ENCODE peak calls at places on chromosomes 6 and 20, in four cellular contexts. One of them, this sample, is unnamed.

GRCh38 chr6:145332001-145332400 is 403.3 kb downstream of the EPM2A start:
- DNase-seq in OCI-LY7: no peak
- DNase-seq in kidney: no peak
- DNase-seq in PC-9: peak; percentile 37
- DNase-seq in this sample: no peak

GRCh38 chr20:53463101-53463972 is 130.3 kb downstream of the ZNF217 start:
- DNase-seq in PC-9: no peak
- DNase-seq in OCI-LY7: no peak
- DNase-seq in kidney: no peak
- DNase-seq in this sample: no peak

GRCh38 chr6:3768502-3768901 is 17.0 kb upstream of the PXDC1 start:
- DNase-seq in kidney: no peak
- DNase-seq in OCI-LY7: no peak
- DNase-seq in PC-9: no peak
- DNase-seq in this sample: no peak

GRCh38 chr20:47574616-47575401 is 73.1 kb downstream of the NCOA3 start:
- DNase-seq in OCI-LY7: peak; percentile 83
- DNase-seq in kidney: no peak
- DNase-seq in PC-9: no peak
- DNase-seq in this sample: no peak

GRCh38 chr20:20360464-20360863 is 7.4 kb upstream of the INSM1 start:
- DNase-seq in kidney: no peak
- DNase-seq in OCI-LY7: peak; percentile 39
- DNase-seq in PC-9: peak; percentile 21
- DNase-seq in this sample: no peak

GRCh38 chr6:30787954-30788353 is 43.6 kb upstream of the IER3 start:
- DNase-seq in OCI-LY7: no peak
- DNase-seq in PC-9: no peak
- DNase-seq in kidney: no peak
- DNase-seq in this sample: no peak

GRCh38 chr6:138662474-138662873 is 111.1 kb upstream of the CCDC28A start:
- DNase-seq in PC-9: peak; percentile 7
- DNase-seq in kidney: no peak
- DNase-seq in OCI-LY7: no peak
- DNase-seq in this sample: no peak

GRCh38 chr6:1312444-1313363 is 806 bp downstream of the FOXQ1 start:
- DNase-seq in OCI-LY7: no peak
- DNase-seq in kidney: peak; percentile 76
- DNase-seq in PC-9: peak; percentile 45
- DNase-seq in this sample: no peak

GRCh38 chr6:103797738-103798137 is 1062.0 kb downstream of the HACE1 start:
- DNase-seq in PC-9: no peak
- DNase-seq in kidney: no peak
- DNase-seq in OCI-LY7: peak; percentile 2
- DNase-seq in this sample: no peak

GRCh38 chr20:51386586-51386985 is 155.9 kb downstream of the NFATC2 start:
- DNase-seq in OCI-LY7: peak; percentile 53
- DNase-seq in kidney: no peak
- DNase-seq in PC-9: no peak
- DNase-seq in this sample: no peak

GRCh38 chr6:137414599-137414998 is 79.6 kb downstream of the OLIG3 start:
- DNase-seq in kidney: no peak
- DNase-seq in PC-9: no peak
- DNase-seq in OCI-LY7: no peak
- DNase-seq in this sample: no peak

GRCh38 chr6:21496749-21497148 is 96.8 kb upstream of the SOX4 start:
- DNase-seq in OCI-LY7: no peak
- DNase-seq in kidney: no peak
- DNase-seq in PC-9: no peak
- DNase-seq in this sample: no peak

GRCh38 chr6:153047386-153047785 is 44.9 kb upstream of the MTRF1L start:
- DNase-seq in OCI-LY7: no peak
- DNase-seq in kidney: no peak
- DNase-seq in PC-9: no peak
- DNase-seq in this sample: no peak

GRCh38 chr6:116369540-116370327 is 1.0 kb upstream of the DSE start:
- DNase-seq in PC-9: peak; percentile 11
- DNase-seq in kidney: no peak
- DNase-seq in OCI-LY7: peak; percentile 31
- DNase-seq in this sample: no peak

GRCh38 chr6:136728976-136729515 is 63.2 kb downstream of the MAP3K5 start:
- DNase-seq in PC-9: no peak
- DNase-seq in kidney: no peak
- DNase-seq in OCI-LY7: no peak
- DNase-seq in this sample: no peak

GRCh38 chr6:112086744-112087135 is 542 bp downstream of the TUBE1 start:
- DNase-seq in kidney: no peak
- DNase-seq in OCI-LY7: peak; percentile 50
- DNase-seq in PC-9: no peak
- DNase-seq in this sample: no peak

GRCh38 chr6:93238632-93239031 is 180.7 kb downstream of the EPHA7 start:
- DNase-seq in PC-9: no peak
- DNase-seq in kidney: no peak
- DNase-seq in OCI-LY7: no peak
- DNase-seq in this sample: no peak

GRCh38 chr6:167644404-167645132 is 182.1 kb upstream of the AFDN start:
- DNase-seq in PC-9: no peak
- DNase-seq in kidney: no peak
- DNase-seq in OCI-LY7: no peak
- DNase-seq in this sample: no peak
- H3K9me3 ChIP-seq in PC-9: no peaks in the 10 kb centered on the region
- H3K9me3 ChIP-seq in kidney: no peaks in the 10 kb centered on the region
- H3K9me3 ChIP-seq in OCI-LY7: no peaks in the 10 kb centered on the region
- H3K9me3 ChIP-seq in this sample: no peaks in the 10 kb centered on the region

GRCh38 chr20:29742699-29743100 is 1514.8 kb upstream of the DEFB115 start:
- DNase-seq in OCI-LY7: no peak
- DNase-seq in PC-9: no peak
- DNase-seq in kidney: peak; percentile 71
- DNase-seq in this sample: no peak

GRCh38 chr20:29744071-29744470 is 1513.4 kb upstream of the DEFB115 start:
- DNase-seq in PC-9: no peak
- DNase-seq in kidney: peak; percentile 43
- DNase-seq in OCI-LY7: no peak
- DNase-seq in this sample: no peak

GRCh38 chr20:29741894-29742698 is 1515.4 kb upstream of the DEFB115 start:
- DNase-seq in OCI-LY7: no peak
- DNase-seq in PC-9: no peak
- DNase-seq in kidney: peak; percentile 52
- DNase-seq in this sample: peak; percentile 7

GRCh38 chr20:29741594-29741893 is 1515.9 kb upstream of the DEFB115 start:
- DNase-seq in OCI-LY7: no peak
- DNase-seq in kidney: peak; percentile 63
- DNase-seq in PC-9: no peak
- DNase-seq in this sample: no peak

GRCh38 chr20:29743101-29743931 is 1514.1 kb upstream of the DEFB115 start:
- DNase-seq in PC-9: no peak
- DNase-seq in OCI-LY7: no peak
- DNase-seq in kidney: peak; percentile 70
- DNase-seq in this sample: no peak
- H3K9me3 ChIP-seq in PC-9: no peaks in the 10 kb centered on the region
- H3K9me3 ChIP-seq in OCI-LY7: no peaks in the 10 kb centered on the region
- H3K9me3 ChIP-seq in kidney: no peaks in the 10 kb centered on the region
- H3K9me3 ChIP-seq in this sample: no peaks in the 10 kb centered on the region

DNA sequence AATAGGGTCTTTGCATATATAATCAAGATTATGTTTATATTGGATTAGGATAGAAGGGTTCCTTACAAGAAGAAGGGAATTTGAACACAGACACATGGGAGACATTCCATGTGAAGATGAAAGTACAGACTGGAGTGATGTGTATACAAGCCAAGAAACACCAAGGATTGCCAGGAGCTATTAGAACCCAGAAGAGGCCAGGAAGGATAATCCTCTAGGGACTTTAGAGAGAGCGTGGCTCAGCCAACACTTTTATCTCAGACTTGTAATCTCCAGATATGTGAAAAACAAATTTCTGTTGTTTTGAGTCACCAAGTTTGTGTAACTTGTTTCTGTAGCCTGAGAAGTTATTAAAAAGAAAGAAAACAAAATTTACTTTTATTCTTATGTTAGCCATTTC is 1173.9 kb upstream of the CITED2 start:
- DNase-seq in PC-9: no peak
- DNase-seq in kidney: no peak
- DNase-seq in OCI-LY7: no peak
- DNase-seq in this sample: no peak
- H3K9me3 ChIP-seq in PC-9: peaks cover 3% of the 10 kb centered on the region
- H3K9me3 ChIP-seq in kidney: no peaks in the 10 kb centered on the region
- H3K9me3 ChIP-seq in OCI-LY7: no peaks in the 10 kb centered on the region
- H3K9me3 ChIP-seq in this sample: no peaks in the 10 kb centered on the region

GRCh38 chr20:15865553-15865952 is 707.7 kb downstream of the KIF16B start:
- DNase-seq in OCI-LY7: no peak
- DNase-seq in PC-9: no peak
- DNase-seq in kidney: no peak
- DNase-seq in this sample: no peak
- H3K9me3 ChIP-seq in OCI-LY7: no peaks in the 10 kb centered on the region
- H3K9me3 ChIP-seq in PC-9: peaks cover 2% of the 10 kb centered on the region
- H3K9me3 ChIP-seq in kidney: no peaks in the 10 kb centered on the region
- H3K9me3 ChIP-seq in this sample: no peaks in the 10 kb centered on the region

GRCh38 chr6:88662163-88662580 is 301.2 kb downstream of the RNGTT start:
- DNase-seq in PC-9: no peak
- DNase-seq in OCI-LY7: no peak
- DNase-seq in kidney: no peak
- DNase-seq in this sample: no peak

GRCh38 chr6:88662653-88663174 is 300.7 kb downstream of the RNGTT start:
- DNase-seq in kidney: no peak
- DNase-seq in OCI-LY7: no peak
- DNase-seq in PC-9: no peak
- DNase-seq in this sample: no peak

GRCh38 chr6:88666906-88667305 is 296.5 kb downstream of the RNGTT start:
- DNase-seq in PC-9: no peak
- DNase-seq in OCI-LY7: no peak
- DNase-seq in kidney: no peak
- DNase-seq in this sample: no peak

GRCh38 chr6:88663801-88664200 is 299.6 kb downstream of the RNGTT start:
- DNase-seq in PC-9: no peak
- DNase-seq in kidney: no peak
- DNase-seq in OCI-LY7: no peak
- DNase-seq in this sample: no peak

DNA sequence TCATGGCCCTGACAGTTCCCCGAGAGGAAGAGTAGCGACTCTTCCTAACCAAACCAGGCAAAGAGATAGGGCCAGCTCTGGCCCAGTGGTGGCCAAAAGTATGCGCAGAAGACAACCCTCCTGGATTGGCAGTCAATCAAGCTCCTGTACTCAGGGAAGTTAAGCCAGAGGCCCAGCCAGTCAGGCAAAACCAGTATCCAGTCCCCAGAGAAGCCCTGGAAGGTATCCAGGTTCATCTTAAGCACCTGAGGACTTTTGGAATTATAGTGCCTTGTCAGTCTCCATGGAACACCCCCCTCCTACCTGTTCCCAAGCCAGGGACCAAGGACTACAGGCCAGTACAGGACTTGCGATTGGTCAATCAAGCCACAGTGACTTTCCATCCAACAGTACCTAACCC is 298.3 kb downstream of the RNGTT start:
- DNase-seq in OCI-LY7: no peak
- DNase-seq in kidney: no peak
- DNase-seq in PC-9: no peak
- DNase-seq in this sample: no peak
- H3K9me3 ChIP-seq in OCI-LY7: peaks cover 26% of the 10 kb centered on the region
- H3K9me3 ChIP-seq in kidney: peaks cover 18% of the 10 kb centered on the region
- H3K9me3 ChIP-seq in PC-9: no peaks in the 10 kb centered on the region
- H3K9me3 ChIP-seq in this sample: peaks cover 6% of the 10 kb centered on the region

GRCh38 chr20:40049838-40050237 is 639.2 kb downstream of the MAFB start:
- DNase-seq in kidney: no peak
- DNase-seq in OCI-LY7: no peak
- DNase-seq in PC-9: no peak
- DNase-seq in this sample: no peak
- H3K9me3 ChIP-seq in kidney: no peaks in the 10 kb centered on the region
- H3K9me3 ChIP-seq in OCI-LY7: no peaks in the 10 kb centered on the region
- H3K9me3 ChIP-seq in PC-9: no peaks in the 10 kb centered on the region
- H3K9me3 ChIP-seq in this sample: no peaks in the 10 kb centered on the region

GRCh38 chr6:106807946-106808611 is 166.4 kb downstream of the CD24 start:
- DNase-seq in PC-9: no peak
- DNase-seq in OCI-LY7: peak; percentile 34
- DNase-seq in kidney: no peak
- DNase-seq in this sample: no peak
- H3K9me3 ChIP-seq in PC-9: peaks cover 24% of the 10 kb centered on the region
- H3K9me3 ChIP-seq in OCI-LY7: peaks cover 48% of the 10 kb centered on the region
- H3K9me3 ChIP-seq in kidney: peaks cover 43% of the 10 kb centered on the region
- H3K9me3 ChIP-seq in this sample: peaks cover 14% of the 10 kb centered on the region

This sample was measured in T-helper 17 cell.